ENCODE peak calls at places on chromosomes 7 and 10, in six cellular contexts. W is neural crest cell, H is right atrium auricular region, Z is HepG2, S is AG04450, X is nephron progenitor cell. M is an unnamed sample.

GRCh38 chr10:1297566-1298301 is 241.5 kb downstream of the WDR37 start:
- DNase-seq in W (no peak), H (no peak), Z (no peak), S (no peak), X (peak; percentile 29), M (peak; percentile 44)

GRCh38 chr7:4973728-4974198 is 14.8 kb upstream of the MMD2 start:
- DNase-seq in W (peak; percentile 98), H (peak; percentile 88), Z (peak; percentile 89), S (peak; percentile 68), X (peak; percentile 92), M (peak; percentile 98)

GRCh38 chr7:135843214-135843613 is 94.6 kb upstream of the FAM180A start:
- DNase-seq in W (no peak), H (no peak), Z (no peak), S (no peak), X (no peak), M (no peak)

GRCh38 chr10:130459011-130459410 is 322.8 kb downstream of the GLRX3 start:
- DNase-seq in W (no peak), H (peak; percentile 1), Z (no peak), S (no peak), X (no peak), M (no peak)

GRCh38 chr10:73824146-73824725 is 12.8 kb upstream of the NDST2 start:
- DNase-seq in W (no peak), H (no peak), Z (no peak), S (no peak), X (no peak), M (no peak)

GRCh38 chr7:140641532-140642191 is 1.0 kb upstream of the DENND2A start:
- DNase-seq in W (no peak), H (no peak), Z (no peak), S (no peak), X (no peak), M (no peak)

GRCh38 chr7:116216956-116217570 is 6.7 kb downstream of the TES start:
- DNase-seq in W (no peak), H (no peak), Z (no peak), S (no peak), X (no peak), M (no peak)

GRCh38 chr10:44898665-44899064 is 12.5 kb upstream of the TMEM72 start:
- DNase-seq in W (no peak), H (no peak), Z (no peak), S (no peak), X (no peak), M (no peak)

GRCh38 chr7:2929321-2930201 is 85.5 kb upstream of the GNA12 start:
- DNase-seq in W (no peak), H (no peak), Z (no peak), S (no peak), X (no peak), M (no peak)

GRCh38 chr10:97648557-97649404 is 8.3 kb downstream of the PI4K2A start:
- DNase-seq in W (no peak), H (no peak), Z (peak; percentile 68), S (peak; percentile 59), X (no peak), M (no peak)

GRCh38 chr10:62050941-62051433 is 149.5 kb downstream of the ARID5B start:
- DNase-seq in W (no peak), H (peak; percentile 91), Z (peak; percentile 70), S (peak; percentile 66), X (no peak), M (no peak)

GRCh38 chr10:59342723-59343122 is 19.6 kb downstream of the FAM13C start:
- DNase-seq in W (no peak), H (no peak), Z (no peak), S (no peak), X (no peak), M (no peak)

GRCh38 chr7:15780271-15780670 is 93.8 kb upstream of the MEOX2 start:
- DNase-seq in W (no peak), H (no peak), Z (no peak), S (no peak), X (no peak), M (peak; percentile 50)

GRCh38 chr10:100970076-100970913 is 991 bp downstream of the SEMA4G start:
- DNase-seq in W (no peak), H (peak; percentile 46), Z (peak; percentile 84), S (no peak), X (peak; percentile 46), M (no peak)

GRCh38 chr10:113614304-113614703 is 49.5 kb downstream of the NRAP start:
- DNase-seq in W (no peak), H (no peak), Z (no peak), S (no peak), X (no peak), M (no peak)

GRCh38 chr10:78992333-78992732 is 76.4 kb upstream of the ZMIZ1 start:
- DNase-seq in W (no peak), H (no peak), Z (no peak), S (no peak), X (no peak), M (no peak)

GRCh38 chr7:73839743-73840714 is 2.3 kb downstream of the METTL27 start:
- DNase-seq in W (no peak), H (no peak), Z (no peak), S (no peak), X (no peak), M (no peak)

GRCh38 chr7:36390199-36391090 is 783 bp downstream of the ANLN start:
- DNase-seq in W (peak; percentile 71), H (peak; percentile 67), Z (peak; percentile 73), S (peak; percentile 61), X (peak; percentile 85), M (peak; percentile 84)

GRCh38 chr7:3605222-3605621 is 304.2 kb downstream of the SDK1 start:
- DNase-seq in W (no peak), H (no peak), Z (no peak), S (no peak), X (no peak), M (no peak)

GRCh38 chr10:20596065-20596760 is 300.9 kb downstream of the NEBL start:
- DNase-seq in W (no peak), H (no peak), Z (no peak), S (no peak), X (no peak), M (no peak)

GRCh38 chr10:84562592-84562991 is 234.2 kb downstream of the CCSER2 start:
- DNase-seq in W (no peak), H (no peak), Z (no peak), S (no peak), X (no peak), M (no peak)

GRCh38 chr7:76220185-76221057 is 18.7 kb downstream of the SRRM3 start:
- DNase-seq in W (peak; percentile 37), H (no peak), Z (peak; percentile 49), S (no peak), X (peak; percentile 59), M (peak; percentile 46)
- TF ChIP-seq CTCF in W (no peak), H (no peak), Z (peak; percentile 95), S (no peak), X (no peak), M (no peak)

DNA sequence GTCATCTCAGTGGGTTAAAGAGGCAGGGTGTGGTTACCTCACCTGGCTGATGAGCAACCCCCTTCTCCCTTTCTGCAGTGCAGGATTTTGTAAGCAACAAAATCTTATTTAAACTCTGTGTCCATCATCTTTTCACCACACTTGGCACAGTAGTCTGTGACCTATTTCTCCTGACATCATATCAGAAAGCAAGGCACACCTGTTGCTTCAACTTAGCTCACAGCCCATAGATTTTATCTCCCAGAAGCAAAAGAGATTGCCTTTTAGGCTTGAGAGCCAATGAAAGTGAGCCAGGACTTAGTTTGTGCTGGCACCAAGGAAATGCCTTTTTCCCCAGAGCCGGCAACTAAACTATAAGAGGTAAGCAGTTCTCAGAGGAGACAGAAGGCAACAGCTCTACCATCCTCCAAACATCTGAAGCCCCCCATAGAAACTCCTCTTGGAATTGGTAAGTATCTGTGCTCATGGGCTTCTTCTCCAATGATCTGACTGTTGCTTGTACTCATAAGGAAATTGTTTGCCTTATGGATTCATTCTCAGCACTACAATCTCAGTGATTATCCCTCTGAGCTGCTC is at the start of gene ACSM6:
- DNase-seq in W (no peak), H (no peak), Z (no peak), S (no peak), X (no peak), M (no peak)
- TF ChIP-seq CTCF in W (no peak), H (no peak), Z (no peak), S (no peak), X (no peak), M (no peak)

GRCh38 chr7:120774481-120774880 is 83.5 kb downstream of the TSPAN12 start:
- DNase-seq in W (no peak), H (no peak), Z (no peak), S (no peak), X (no peak), M (no peak)
- TF ChIP-seq CTCF in W (no peak), H (no peak), Z (no peak), S (no peak), X (no peak), M (no peak)

GRCh38 chr7:83934118-83934734 is 260.4 kb downstream of the SEMA3A start:
- DNase-seq in W (no peak), H (no peak), Z (no peak), S (no peak), X (no peak), M (no peak)
- TF ChIP-seq CTCF in W (peak; percentile 62), H (no peak), Z (no peak), S (peak; percentile 47), X (peak; percentile 38), M (peak; percentile 76)

DNA sequence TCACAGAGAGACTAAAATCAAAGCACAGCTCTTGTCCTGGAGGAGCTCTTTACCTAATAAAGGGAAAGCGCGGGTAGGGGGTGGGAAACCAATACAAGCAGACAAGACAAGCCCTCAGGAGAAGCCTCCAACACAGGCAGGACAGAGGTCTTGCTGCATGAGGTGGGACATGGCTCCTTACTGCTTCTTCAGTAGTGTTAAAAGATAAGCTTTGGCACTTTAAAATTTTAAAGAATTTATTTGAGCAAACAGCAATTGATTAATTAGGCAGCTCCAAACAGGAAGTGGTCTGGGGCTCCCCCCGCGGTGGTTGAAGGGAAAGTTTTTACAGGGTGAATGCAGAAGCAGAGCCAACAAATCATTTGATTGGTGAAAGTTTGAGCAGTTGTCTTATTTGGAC is 50.3 kb upstream of the MACC1 start:
- DNase-seq in W (no peak), H (no peak), Z (no peak), S (no peak), X (peak; percentile 2), M (no peak)
- TF ChIP-seq CTCF in W (peak; percentile 25), H (no peak), Z (no peak), S (no peak), X (no peak), M (no peak)

GRCh38 chr10:103542764-103543616 is 49.5 kb downstream of the NEURL1 start:
- DNase-seq in W (peak; percentile 16), H (no peak), Z (peak; percentile 14), S (no peak), X (peak; percentile 42), M (no peak)
- TF ChIP-seq CTCF in W (peak; percentile 63), H (no peak), Z (no peak), S (peak; percentile 67), X (peak; percentile 27), M (no peak)

M was measured in endothelial cell.